ENCODE peak calls at places on chromosomes 7 and 10, in eight cellular contexts. P is heart right ventricle; W is neural progenitor cell; O is cardiac muscle cell; D is breast epithelium; U is naive thymus-derived CD4-positive, alpha-beta T cell; L is aorta; J is stomach. H is an unnamed sample.

GRCh38 chr7:151366872-151367207 is 25.2 kb downstream of the NUB1 start:
- DNase-seq in P (no peak), W (no peak), O (no peak), D (no peak), U (no peak), L (no peak), J (no peak), H (no peak)

GRCh38 chr7:157928171-157928794 is 591.5 kb downstream of the DNAJB6 start:
- DNase-seq in P (no peak), W (no peak), O (no peak), D (no peak), U (no peak), L (no peak), J (no peak), H (no peak)

GRCh38 chr10:70378122-70378521 is 4.3 kb downstream of the LRRC20 start:
- DNase-seq in P (no peak), W (no peak), O (no peak), D (no peak), U (no peak), L (no peak), J (no peak), H (no peak)

GRCh38 chr7:1571261-1571650 is 1.4 kb upstream of the PSMG3 start:
- DNase-seq in P (no peak), W (no peak), O (no peak), D (no peak), U (no peak), L (no peak), J (no peak), H (no peak)

GRCh38 chr10:73095479-73096021 is 1.1 kb downstream of the P4HA1 start:
- DNase-seq in P (peak; percentile 26), W (peak; percentile 77), O (peak; percentile 80), D (no peak), U (no peak), L (peak; percentile 81), J (peak; percentile 36), H (peak; percentile 68)

GRCh38 chr10:77436257-77436780 is 201.3 kb downstream of the KCNMA1 start:
- DNase-seq in P (no peak), W (peak; percentile 34), O (no peak), D (no peak), U (no peak), L (no peak), J (no peak), H (no peak)

GRCh38 chr10:77493851-77494788 is 143.5 kb downstream of the KCNMA1 start:
- DNase-seq in P (no peak), W (peak; percentile 55), O (peak; percentile 63), D (no peak), U (no peak), L (no peak), J (no peak), H (no peak)

GRCh38 chr10:29496341-29497162 is 138.2 kb downstream of the SVIL start:
- DNase-seq in P (peak; percentile 82), W (peak; percentile 87), O (peak; percentile 83), D (peak; percentile 75), U (peak; percentile 49), L (peak; percentile 82), J (peak; percentile 79), H (peak; percentile 88)

GRCh38 chr7:74221713-74222112 is 11.9 kb downstream of the LAT2 start:
- DNase-seq in P (no peak), W (no peak), O (no peak), D (no peak), U (no peak), L (no peak), J (no peak), H (no peak)

GRCh38 chr7:74218343-74218698 is 8.5 kb downstream of the LAT2 start:
- DNase-seq in P (no peak), W (no peak), O (no peak), D (no peak), U (no peak), L (no peak), J (no peak), H (no peak)

GRCh38 chr7:74219416-74219815 is 9.6 kb downstream of the LAT2 start:
- DNase-seq in P (no peak), W (no peak), O (no peak), D (no peak), U (no peak), L (no peak), J (no peak), H (no peak)

GRCh38 chr7:74217455-74218342 is 7.9 kb downstream of the LAT2 start:
- DNase-seq in P (no peak), W (no peak), O (no peak), D (no peak), U (no peak), L (no peak), J (no peak), H (no peak)

DNA sequence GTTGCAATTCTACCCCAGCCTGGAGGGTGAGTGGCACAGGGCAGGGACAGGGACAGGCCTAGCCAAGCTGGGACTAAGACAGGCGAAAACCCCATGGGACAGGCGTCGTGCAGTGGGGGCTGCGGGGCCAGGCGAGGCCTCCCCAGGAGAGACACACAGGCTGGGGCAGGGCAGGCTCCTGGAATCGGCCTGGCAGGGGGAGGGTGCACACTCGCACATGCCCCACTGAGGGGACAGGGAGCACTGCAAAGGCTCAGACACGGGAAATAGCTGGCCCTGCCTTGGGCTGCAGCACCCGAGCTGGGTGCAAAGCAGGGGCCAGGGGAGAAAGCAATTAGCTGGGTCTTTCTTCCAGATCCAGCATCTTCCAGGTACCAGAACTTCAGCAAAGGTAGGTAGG is 10.4 kb downstream of the LAT2 start:
- DNase-seq in P (no peak), W (no peak), O (no peak), D (no peak), U (no peak), L (no peak), J (no peak), H (no peak)
- H3K4me1 ChIP-seq in P (no peaks in the 10 kb centered on the region), W (no peaks in the 10 kb centered on the region), O (no peaks in the 10 kb centered on the region), D (no peaks in the 10 kb centered on the region), U (no peaks in the 10 kb centered on the region), L (no peaks in the 10 kb centered on the region), J (no peaks in the 10 kb centered on the region), H (no peaks in the 10 kb centered on the region)

GRCh38 chr10:132634241-132634946 is 96.8 kb downstream of the INPP5A start:
- DNase-seq in P (no peak), W (peak; percentile 33), O (no peak), D (no peak), U (no peak), L (no peak), J (no peak), H (no peak)
- H3K4me1 ChIP-seq in P (peaks cover 56% of the 10 kb centered on the region), W (no peaks in the 10 kb centered on the region), O (peaks cover 40% of the 10 kb centered on the region), D (no peaks in the 10 kb centered on the region), U (no peaks in the 10 kb centered on the region), L (no peaks in the 10 kb centered on the region), J (peaks cover 79% of the 10 kb centered on the region), H (no peaks in the 10 kb centered on the region)

GRCh38 chr7:28297821-28298439 is 114.4 kb upstream of the CREB5 start:
- DNase-seq in P (no peak), W (no peak), O (no peak), D (no peak), U (no peak), L (no peak), J (no peak), H (no peak)

GRCh38 chr7:28298870-28299484 is 113.3 kb upstream of the CREB5 start:
- DNase-seq in P (no peak), W (peak; percentile 81), O (peak; percentile 79), D (no peak), U (no peak), L (no peak), J (no peak), H (peak; percentile 57)

GRCh38 chr7:28301148-28301641 is 111.1 kb upstream of the CREB5 start:
- DNase-seq in P (no peak), W (no peak), O (no peak), D (no peak), U (no peak), L (no peak), J (no peak), H (no peak)

GRCh38 chr7:28300488-28300887 is 111.8 kb upstream of the CREB5 start:
- DNase-seq in P (no peak), W (no peak), O (no peak), D (no peak), U (no peak), L (no peak), J (no peak), H (no peak)

DNA sequence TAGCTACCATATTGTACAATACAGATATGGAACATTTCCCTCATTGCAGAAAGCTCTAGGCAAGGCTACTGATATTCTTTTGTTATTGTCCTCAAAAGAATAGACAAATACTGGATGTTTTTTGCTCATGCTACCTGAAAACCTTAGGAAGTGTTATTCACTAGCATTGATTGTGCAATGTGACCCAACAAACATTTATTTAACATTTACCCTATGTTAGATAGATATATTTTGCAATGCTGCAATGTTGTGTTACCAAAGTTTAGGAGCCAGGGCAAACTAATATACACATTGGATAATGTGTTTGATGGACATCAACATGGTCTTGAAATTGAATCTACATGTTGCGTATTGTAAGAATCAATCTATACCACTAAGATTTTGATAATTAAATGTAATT is 112.8 kb upstream of the CREB5 start:
- DNase-seq in P (no peak), W (no peak), O (no peak), D (no peak), U (no peak), L (no peak), J (no peak), H (no peak)
- H3K4me1 ChIP-seq in P (no peaks in the 10 kb centered on the region), W (no peaks in the 10 kb centered on the region), O (no peaks in the 10 kb centered on the region), D (no peaks in the 10 kb centered on the region), U (no peaks in the 10 kb centered on the region), L (no peaks in the 10 kb centered on the region), J (no peaks in the 10 kb centered on the region), H (peaks cover 7% of the 10 kb centered on the region)

GRCh38 chr10:129945031-129945430 is 19.0 kb downstream of the EBF3 start:
- DNase-seq in P (no peak), W (no peak), O (no peak), D (no peak), U (no peak), L (no peak), J (no peak), H (no peak)
- H3K4me1 ChIP-seq in P (peaks cover 59% of the 10 kb centered on the region), W (peaks cover 8% of the 10 kb centered on the region), O (peaks cover 5% of the 10 kb centered on the region), D (no peaks in the 10 kb centered on the region), U (no peaks in the 10 kb centered on the region), L (no peaks in the 10 kb centered on the region), J (no peaks in the 10 kb centered on the region), H (peaks cover 5% of the 10 kb centered on the region)

DNA sequence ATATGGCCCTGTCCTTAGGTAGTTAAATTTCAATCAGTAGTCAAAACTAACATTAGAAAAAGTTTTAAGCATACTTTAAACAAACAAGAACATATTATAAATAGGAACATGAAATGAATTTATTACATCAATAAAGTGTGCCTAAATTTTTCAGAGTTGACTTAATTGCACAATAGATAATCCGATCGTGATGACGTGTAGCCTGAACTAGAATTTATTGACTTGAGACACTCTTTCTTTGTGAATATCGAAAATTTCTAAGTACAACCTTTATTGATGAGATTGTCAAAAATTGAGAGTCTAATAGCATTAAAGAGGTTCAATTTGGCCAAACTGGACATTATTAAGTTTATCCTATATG is 56.0 kb downstream of the CALD1 start:
- DNase-seq in P (no peak), W (no peak), O (no peak), D (no peak), U (no peak), L (no peak), J (no peak), H (no peak)
- H3K4me1 ChIP-seq in P (peaks cover 6% of the 10 kb centered on the region), W (no peaks in the 10 kb centered on the region), O (peaks cover 12% of the 10 kb centered on the region), D (no peaks in the 10 kb centered on the region), U (no peaks in the 10 kb centered on the region), L (peaks cover 12% of the 10 kb centered on the region), J (peaks cover 62% of the 10 kb centered on the region), H (no peaks in the 10 kb centered on the region)

GRCh38 chr10:79148452-79149344 is 79.9 kb downstream of the ZMIZ1 start:
- DNase-seq in P (peak; percentile 86), W (peak; percentile 58), O (no peak), D (no peak), U (no peak), L (peak; percentile 87), J (peak; percentile 74), H (no peak)
- H3K4me1 ChIP-seq in P (peaks cover 100% of the 10 kb centered on the region), W (peaks cover 47% of the 10 kb centered on the region), O (peaks cover 53% of the 10 kb centered on the region), D (peaks cover 60% of the 10 kb centered on the region), U (peaks cover 18% of the 10 kb centered on the region), L (peaks cover 11% of the 10 kb centered on the region), J (peaks cover 100% of the 10 kb centered on the region), H (peaks cover 17% of the 10 kb centered on the region)

GRCh38 chr7:2639994-2640830 is 8.4 kb downstream of the TTYH3 start:
- DNase-seq in P (no peak), W (no peak), O (no peak), D (no peak), U (peak; percentile 4), L (no peak), J (peak; percentile 72), H (no peak)
- H3K4me1 ChIP-seq in P (peaks cover 75% of the 10 kb centered on the region), W (peaks cover 13% of the 10 kb centered on the region), O (peaks cover 46% of the 10 kb centered on the region), D (peaks cover 17% of the 10 kb centered on the region), U (peaks cover 11% of the 10 kb centered on the region), L (no peaks in the 10 kb centered on the region), J (peaks cover 79% of the 10 kb centered on the region), H (no peaks in the 10 kb centered on the region)